ENCODE peak calls at places on chromosomes 1 and 21, in six cellular contexts. One of them, this sample, is unnamed.

GRCh38 chr1:161219078-161219892 is 4.1 kb downstream of the APOA2 start:
- DNase-seq in H1: no peak
- DNase-seq in mesenchymal stem cell: no peak
- DNase-seq in trophoblast cell: no peak
- DNase-seq in H9: no peak
- DNase-seq in IMR-90: no peak
- DNase-seq in this sample: no peak

GRCh38 chr1:25811384-25812082 is 8.2 kb upstream of the MTFR1L start:
- DNase-seq in H1: no peak
- DNase-seq in IMR-90: no peak
- DNase-seq in mesenchymal stem cell: no peak
- DNase-seq in H9: no peak
- DNase-seq in trophoblast cell: no peak
- DNase-seq in this sample: no peak

GRCh38 chr1:204449631-204450280 is 38.1 kb upstream of the PPP1R15B start:
- DNase-seq in trophoblast cell: no peak
- DNase-seq in H1: no peak
- DNase-seq in IMR-90: no peak
- DNase-seq in H9: no peak
- DNase-seq in mesenchymal stem cell: no peak
- DNase-seq in this sample: no peak

GRCh38 chr1:183000563-183000962 is 22.7 kb upstream of the LAMC1 start:
- DNase-seq in H9: no peak
- DNase-seq in H1: no peak
- DNase-seq in IMR-90: no peak
- DNase-seq in mesenchymal stem cell: no peak
- DNase-seq in trophoblast cell: no peak
- DNase-seq in this sample: no peak

GRCh38 chr1:94661431-94661830 is 119.9 kb upstream of the F3 start:
- DNase-seq in trophoblast cell: no peak
- DNase-seq in mesenchymal stem cell: no peak
- DNase-seq in H1: no peak
- DNase-seq in IMR-90: no peak
- DNase-seq in H9: no peak
- DNase-seq in this sample: no peak

GRCh38 chr1:63848764-63849548 is 75.1 kb downstream of the ROR1 start:
- DNase-seq in mesenchymal stem cell: no peak
- DNase-seq in trophoblast cell: no peak
- DNase-seq in H9: no peak
- DNase-seq in IMR-90: no peak
- DNase-seq in H1: no peak
- DNase-seq in this sample: no peak

GRCh38 chr1:113860891-113861290 is 10.6 kb downstream of the PTPN22 start:
- DNase-seq in H1: no peak
- DNase-seq in trophoblast cell: no peak
- DNase-seq in mesenchymal stem cell: peak
- DNase-seq in H9: no peak
- DNase-seq in IMR-90: peak
- DNase-seq in this sample: no peak

GRCh38 chr1:206738370-206739366 is 31.9 kb upstream of the IL19 start:
- DNase-seq in H1: no peak
- DNase-seq in IMR-90: peak
- DNase-seq in trophoblast cell: no peak
- DNase-seq in mesenchymal stem cell: no peak
- DNase-seq in H9: peak
- DNase-seq in this sample: no peak

GRCh38 chr21:33075596-33076195 is 5.8 kb downstream of the OLIG1 start:
- DNase-seq in H9: peak
- DNase-seq in H1: no peak
- DNase-seq in trophoblast cell: no peak
- DNase-seq in IMR-90: no peak
- DNase-seq in mesenchymal stem cell: no peak
- DNase-seq in this sample: no peak

GRCh38 chr1:206102292-206102936 is 14.8 kb downstream of the AVPR1B start:
- DNase-seq in mesenchymal stem cell: no peak
- DNase-seq in IMR-90: no peak
- DNase-seq in H9: no peak
- DNase-seq in H1: no peak
- DNase-seq in trophoblast cell: no peak
- DNase-seq in this sample: no peak

GRCh38 chr1:15027515-15027948 is 126.0 kb upstream of the TMEM51 start:
- DNase-seq in IMR-90: peak
- DNase-seq in H1: no peak
- DNase-seq in H9: peak
- DNase-seq in trophoblast cell: peak
- DNase-seq in mesenchymal stem cell: peak
- DNase-seq in this sample: peak

GRCh38 chr1:101174722-101175121 is 62.1 kb upstream of the S1PR1 start:
- DNase-seq in H9: no peak
- DNase-seq in H1: no peak
- DNase-seq in IMR-90: peak
- DNase-seq in mesenchymal stem cell: no peak
- DNase-seq in trophoblast cell: peak
- DNase-seq in this sample: no peak

GRCh38 chr1:150179867-150180266 is 30.2 kb downstream of the PLEKHO1 start:
- DNase-seq in H9: no peak
- DNase-seq in H1: no peak
- DNase-seq in mesenchymal stem cell: no peak
- DNase-seq in trophoblast cell: no peak
- DNase-seq in IMR-90: no peak
- DNase-seq in this sample: no peak

GRCh38 chr1:215899901-215900300 is 332.8 kb downstream of the KCTD3 start:
- DNase-seq in H9: no peak
- DNase-seq in H1: no peak
- DNase-seq in trophoblast cell: no peak
- DNase-seq in mesenchymal stem cell: no peak
- DNase-seq in IMR-90: no peak
- DNase-seq in this sample: no peak

GRCh38 chr1:235513495-235514366 is 9.5 kb upstream of the B3GALNT2 start:
- DNase-seq in H1: no peak
- DNase-seq in H9: no peak
- DNase-seq in IMR-90: peak
- DNase-seq in trophoblast cell: peak
- DNase-seq in mesenchymal stem cell: peak
- DNase-seq in this sample: peak

GRCh38 chr1:198756470-198756869 is 117.6 kb downstream of the PTPRC start:
- DNase-seq in trophoblast cell: no peak
- DNase-seq in mesenchymal stem cell: peak
- DNase-seq in H9: no peak
- DNase-seq in IMR-90: peak
- DNase-seq in H1: no peak
- DNase-seq in this sample: no peak

GRCh38 chr1:185373813-185374524 is 56.9 kb upstream of the IVNS1ABP start:
- DNase-seq in IMR-90: peak
- DNase-seq in mesenchymal stem cell: peak
- DNase-seq in H1: no peak
- DNase-seq in trophoblast cell: no peak
- DNase-seq in H9: no peak
- DNase-seq in this sample: no peak

GRCh38 chr1:47875831-47876586 is 121.2 kb downstream of the TRABD2B start:
- DNase-seq in IMR-90: no peak
- DNase-seq in H1: no peak
- DNase-seq in trophoblast cell: no peak
- DNase-seq in H9: no peak
- DNase-seq in mesenchymal stem cell: peak
- DNase-seq in this sample: no peak

DNA sequence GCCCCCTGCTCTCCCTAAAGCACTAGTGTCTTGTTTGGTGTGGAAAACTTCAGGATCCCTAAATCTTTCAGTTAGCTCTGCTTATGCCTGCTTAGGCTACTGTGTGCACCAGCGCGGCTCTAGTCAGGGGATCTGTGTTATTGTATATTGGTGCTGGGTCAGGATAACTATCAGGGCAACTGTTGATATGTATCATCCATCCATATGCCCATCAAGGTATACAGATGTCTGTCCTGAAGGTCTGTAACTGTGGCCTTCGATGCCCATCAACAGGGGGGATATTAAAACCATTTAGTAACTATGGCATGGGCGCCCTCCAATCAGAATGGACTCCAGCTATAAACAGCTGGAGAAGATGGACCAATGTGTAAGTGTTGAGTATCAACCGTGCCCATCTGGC is 12.4 kb downstream of the NT5C1A start:
- DNase-seq in H1: no peak
- DNase-seq in trophoblast cell: no peak
- DNase-seq in IMR-90: no peak
- DNase-seq in H9: no peak
- DNase-seq in mesenchymal stem cell: no peak
- DNase-seq in this sample: no peak
- H4K91ac ChIP-seq in H1: no peak
- H4K91ac ChIP-seq in trophoblast cell: no peak
- H4K91ac ChIP-seq in IMR-90: no peak
- H4K91ac ChIP-seq in H9: no peak
- H4K91ac ChIP-seq in mesenchymal stem cell: no peak
- H4K91ac ChIP-seq in this sample: no peak

GRCh38 chr21:34280389-34280795 is 83.4 kb upstream of the KCNE2 start:
- DNase-seq in H9: no peak
- DNase-seq in IMR-90: no peak
- DNase-seq in mesenchymal stem cell: no peak
- DNase-seq in trophoblast cell: no peak
- DNase-seq in H1: no peak
- DNase-seq in this sample: no peak

GRCh38 chr21:34280987-34281386 is 82.8 kb upstream of the KCNE2 start:
- DNase-seq in IMR-90: no peak
- DNase-seq in mesenchymal stem cell: no peak
- DNase-seq in H1: no peak
- DNase-seq in H9: no peak
- DNase-seq in trophoblast cell: no peak
- DNase-seq in this sample: no peak

GRCh38 chr21:34282223-34282622 is 81.6 kb upstream of the KCNE2 start:
- DNase-seq in H9: no peak
- DNase-seq in mesenchymal stem cell: no peak
- DNase-seq in trophoblast cell: no peak
- DNase-seq in H1: no peak
- DNase-seq in IMR-90: peak
- DNase-seq in this sample: no peak

GRCh38 chr21:34279883-34280282 is 83.9 kb upstream of the KCNE2 start:
- DNase-seq in IMR-90: no peak
- DNase-seq in H9: no peak
- DNase-seq in trophoblast cell: no peak
- DNase-seq in mesenchymal stem cell: no peak
- DNase-seq in H1: no peak
- DNase-seq in this sample: no peak

DNA sequence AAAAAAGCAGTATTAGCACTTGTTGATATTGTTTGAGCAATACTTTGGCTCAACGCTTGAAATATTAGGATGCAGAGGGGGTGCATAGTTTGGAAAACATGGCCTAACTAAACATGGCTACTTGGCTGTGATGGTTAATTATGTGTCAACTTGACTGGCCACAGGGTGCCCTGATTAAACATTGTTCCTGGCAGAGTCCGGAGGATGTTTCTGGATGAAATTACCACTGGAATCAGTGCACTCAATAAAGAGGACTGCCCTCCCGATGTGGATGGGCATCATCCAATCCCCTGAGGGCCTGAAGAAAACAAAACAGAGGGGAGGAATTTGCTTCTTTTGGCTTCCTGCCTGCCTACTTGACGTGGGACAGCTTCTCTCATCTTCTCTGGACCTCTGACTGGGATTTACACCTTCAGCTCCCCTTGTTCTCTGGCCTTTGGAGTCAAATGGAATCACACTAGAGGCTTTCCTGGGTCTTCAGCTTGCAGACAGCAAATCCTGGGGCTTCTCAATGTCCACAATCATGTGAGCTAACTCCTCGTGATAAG is 79.1 kb upstream of the KCNE2 start:
- DNase-seq in mesenchymal stem cell: no peak
- DNase-seq in IMR-90: no peak
- DNase-seq in H1: no peak
- DNase-seq in H9: no peak
- DNase-seq in trophoblast cell: no peak
- DNase-seq in this sample: no peak
- H3K4ac ChIP-seq in mesenchymal stem cell: no peak
- H3K4ac ChIP-seq in IMR-90: no peak
- H3K4ac ChIP-seq in H1: no peak
- H3K4ac ChIP-seq in H9: no peak
- H3K4ac ChIP-seq in trophoblast cell: no peak
- H3K4ac ChIP-seq in this sample: no peak

GRCh38 chr1:186739515-186739914 is 59.3 kb upstream of the PTGS2 start:
- DNase-seq in mesenchymal stem cell: no peak
- DNase-seq in H1: no peak
- DNase-seq in IMR-90: no peak
- DNase-seq in trophoblast cell: no peak
- DNase-seq in H9: no peak
- DNase-seq in this sample: no peak

GRCh38 chr1:186740324-186740723 is 60.1 kb upstream of the PTGS2 start:
- DNase-seq in H1: no peak
- DNase-seq in H9: no peak
- DNase-seq in mesenchymal stem cell: no peak
- DNase-seq in trophoblast cell: no peak
- DNase-seq in IMR-90: no peak
- DNase-seq in this sample: no peak

GRCh38 chr1:186736971-186737685 is 56.9 kb upstream of the PTGS2 start:
- DNase-seq in H9: no peak
- DNase-seq in trophoblast cell: no peak
- DNase-seq in IMR-90: no peak
- DNase-seq in mesenchymal stem cell: no peak
- DNase-seq in H1: no peak
- DNase-seq in this sample: no peak

GRCh38 chr1:186741640-186742039 is 61.4 kb upstream of the PTGS2 start:
- DNase-seq in H1: no peak
- DNase-seq in IMR-90: no peak
- DNase-seq in mesenchymal stem cell: no peak
- DNase-seq in trophoblast cell: no peak
- DNase-seq in H9: no peak
- DNase-seq in this sample: no peak

DNA sequence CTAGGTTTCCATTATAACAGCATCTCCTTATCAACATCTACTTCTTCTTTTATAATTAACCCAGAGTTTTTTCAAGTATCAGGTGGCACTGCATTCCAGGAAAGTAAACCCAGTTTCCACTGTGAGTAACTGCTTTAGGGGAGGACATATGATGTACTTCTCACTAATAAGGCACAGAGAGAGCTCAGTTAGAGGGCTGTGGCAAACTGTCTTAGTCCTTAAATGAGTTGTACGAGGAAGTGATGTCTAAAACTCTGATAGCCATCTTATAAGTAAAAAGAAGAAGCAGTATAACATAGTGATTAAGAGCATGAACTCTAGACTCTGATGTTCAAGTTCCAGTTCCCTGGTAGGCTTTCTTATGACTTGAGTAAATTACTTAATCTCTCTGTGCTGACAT is 58.7 kb upstream of the PTGS2 start:
- DNase-seq in IMR-90: no peak
- DNase-seq in trophoblast cell: no peak
- DNase-seq in H1: no peak
- DNase-seq in H9: no peak
- DNase-seq in mesenchymal stem cell: no peak
- DNase-seq in this sample: no peak
- H3K9ac ChIP-seq in IMR-90: no peak
- H3K9ac ChIP-seq in trophoblast cell: no peak
- H3K9ac ChIP-seq in H1: no peak
- H3K9ac ChIP-seq in H9: no peak
- H3K9ac ChIP-seq in mesenchymal stem cell: no peak
- H3K9ac ChIP-seq in this sample: no peak

DNA sequence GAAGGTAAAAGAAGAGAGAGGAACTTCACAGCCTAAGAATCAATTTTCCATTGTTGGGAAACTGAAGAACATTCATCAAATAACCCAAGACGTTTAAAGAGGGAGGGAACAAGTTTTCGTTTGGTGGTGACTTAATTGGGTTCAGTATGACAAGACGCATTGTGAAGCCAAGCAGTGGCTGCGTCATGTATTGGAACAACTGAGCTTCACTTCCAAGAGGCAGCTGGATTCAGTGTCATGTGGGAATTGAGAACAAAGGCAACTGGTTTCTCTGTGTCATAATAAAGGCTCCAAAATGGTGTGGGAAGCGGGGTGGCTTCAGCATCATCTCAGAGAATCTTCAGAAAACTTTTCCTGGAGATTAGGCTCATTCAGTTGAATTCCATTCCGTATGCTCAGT is 29.8 kb upstream of the RC3H1 start:
- DNase-seq in mesenchymal stem cell: no peak
- DNase-seq in trophoblast cell: no peak
- DNase-seq in IMR-90: no peak
- DNase-seq in H1: no peak
- DNase-seq in H9: no peak
- DNase-seq in this sample: peak
- H4K91ac ChIP-seq in mesenchymal stem cell: no peak
- H4K91ac ChIP-seq in trophoblast cell: no peak
- H4K91ac ChIP-seq in IMR-90: no peak
- H4K91ac ChIP-seq in H1: no peak
- H4K91ac ChIP-seq in H9: no peak
- H4K91ac ChIP-seq in this sample: no peak

This sample was measured in neuronal stem cell.